ENCODE peak calls at places on chromosomes 6 and 20, in five cellular contexts. One of them, this sample, is unnamed.
A peak's percentile ranks its signal among the peaks of the same experiment; 100 is the strongest.

GRCh38 chr20:20549267-20549612 is 163.2 kb downstream of the RALGAPA2 start:
- DNase-seq in psoas muscle: no peak
- DNase-seq in cardiac fibroblast: no peak
- DNase-seq in thoracic aorta: no peak
- DNase-seq in A549: no peak
- DNase-seq in this sample: no peak

GRCh38 chr20:44720994-44721784 is 6.0 kb downstream of the CCN5 start:
- DNase-seq in psoas muscle: no peak
- DNase-seq in cardiac fibroblast: peak; percentile 95
- DNase-seq in thoracic aorta: no peak
- DNase-seq in A549: peak; percentile 86
- DNase-seq in this sample: no peak

GRCh38 chr6:4388675-4389074 is 253.3 kb upstream of the ECI2 start:
- DNase-seq in psoas muscle: no peak
- DNase-seq in cardiac fibroblast: no peak
- DNase-seq in thoracic aorta: no peak
- DNase-seq in A549: no peak
- DNase-seq in this sample: no peak

GRCh38 chr20:31968299-31969126 is 562 bp downstream of the XKR7 start:
- DNase-seq in psoas muscle: peak; percentile 65
- DNase-seq in cardiac fibroblast: peak; percentile 73
- DNase-seq in thoracic aorta: no peak
- DNase-seq in A549: peak; percentile 44
- DNase-seq in this sample: no peak

GRCh38 chr6:21309791-21310190 is 283.8 kb upstream of the SOX4 start:
- DNase-seq in psoas muscle: no peak
- DNase-seq in cardiac fibroblast: no peak
- DNase-seq in thoracic aorta: no peak
- DNase-seq in A549: no peak
- DNase-seq in this sample: no peak

GRCh38 chr6:129490551-129491245 is 219.3 kb downstream of the ARHGAP18 start:
- DNase-seq in psoas muscle: no peak
- DNase-seq in cardiac fibroblast: peak; percentile 97
- DNase-seq in thoracic aorta: no peak
- DNase-seq in A549: peak; percentile 78
- DNase-seq in this sample: peak; percentile 87

GRCh38 chr6:147559016-147559415 is 50.5 kb downstream of the SAMD5 start:
- DNase-seq in psoas muscle: no peak
- DNase-seq in cardiac fibroblast: no peak
- DNase-seq in thoracic aorta: no peak
- DNase-seq in A549: no peak
- DNase-seq in this sample: no peak

GRCh38 chr6:82832811-82833210 is 232.8 kb downstream of the UBE3D start:
- DNase-seq in psoas muscle: no peak
- DNase-seq in cardiac fibroblast: no peak
- DNase-seq in thoracic aorta: no peak
- DNase-seq in A549: no peak
- DNase-seq in this sample: no peak

GRCh38 chr6:34791164-34791841 is 580 bp upstream of the BLTP3A start:
- DNase-seq in psoas muscle: peak; percentile 24
- DNase-seq in cardiac fibroblast: peak; percentile 31
- DNase-seq in thoracic aorta: no peak
- DNase-seq in A549: peak; percentile 49
- DNase-seq in this sample: no peak

GRCh38 chr6:166297606-166298005 is 10.6 kb downstream of the PRR18 start:
- DNase-seq in psoas muscle: no peak
- DNase-seq in cardiac fibroblast: no peak
- DNase-seq in thoracic aorta: no peak
- DNase-seq in A549: no peak
- DNase-seq in this sample: no peak

GRCh38 chr6:163579111-163579879 is 164.8 kb downstream of the QKI start:
- DNase-seq in psoas muscle: no peak
- DNase-seq in cardiac fibroblast: no peak
- DNase-seq in thoracic aorta: no peak
- DNase-seq in A549: no peak
- DNase-seq in this sample: no peak

GRCh38 chr6:31659649-31660223 is 842 bp downstream of the C6orf47 start:
- DNase-seq in psoas muscle: no peak
- DNase-seq in cardiac fibroblast: peak; percentile 21
- DNase-seq in thoracic aorta: no peak
- DNase-seq in A549: no peak
- DNase-seq in this sample: no peak

GRCh38 chr6:104326173-104327001 is 533.3 kb downstream of the HACE1 start:
- DNase-seq in psoas muscle: no peak
- DNase-seq in cardiac fibroblast: peak; percentile 80
- DNase-seq in thoracic aorta: no peak
- DNase-seq in A549: no peak
- DNase-seq in this sample: no peak

GRCh38 chr20:36184816-36185776 is 30.6 kb downstream of the EPB41L1 start:
- DNase-seq in psoas muscle: no peak
- DNase-seq in cardiac fibroblast: no peak
- DNase-seq in thoracic aorta: no peak
- DNase-seq in A549: no peak
- DNase-seq in this sample: no peak

GRCh38 chr6:160733045-160733646 is 31.1 kb downstream of the PLG start:
- DNase-seq in psoas muscle: no peak
- DNase-seq in cardiac fibroblast: peak; percentile 62
- DNase-seq in thoracic aorta: no peak
- DNase-seq in A549: peak; percentile 47
- DNase-seq in this sample: no peak

GRCh38 chr6:164826831-164827468 is 482.5 kb downstream of the C6orf118 start:
- DNase-seq in psoas muscle: no peak
- DNase-seq in cardiac fibroblast: no peak
- DNase-seq in thoracic aorta: no peak
- DNase-seq in A549: peak; percentile 3
- DNase-seq in this sample: no peak

GRCh38 chr6:162442675-162443074 is 284.9 kb downstream of the PRKN start:
- DNase-seq in psoas muscle: no peak
- DNase-seq in cardiac fibroblast: peak; percentile 6
- DNase-seq in thoracic aorta: no peak
- DNase-seq in A549: peak; percentile 28
- DNase-seq in this sample: no peak

GRCh38 chr6:71349395-71349794 is 60.8 kb downstream of the OGFRL1 start:
- DNase-seq in psoas muscle: no peak
- DNase-seq in cardiac fibroblast: peak; percentile 69
- DNase-seq in thoracic aorta: no peak
- DNase-seq in A549: peak; percentile 26
- DNase-seq in this sample: no peak

GRCh38 chr20:3378138-3378537 is 29.3 kb downstream of the DNAAF9 start:
- DNase-seq in psoas muscle: no peak
- DNase-seq in cardiac fibroblast: peak; percentile 30
- DNase-seq in thoracic aorta: no peak
- DNase-seq in A549: no peak
- DNase-seq in this sample: no peak

GRCh38 chr6:17226269-17226668 is 54.9 kb upstream of the RBM24 start:
- DNase-seq in psoas muscle: no peak
- DNase-seq in cardiac fibroblast: no peak
- DNase-seq in thoracic aorta: no peak
- DNase-seq in A549: no peak
- DNase-seq in this sample: no peak

GRCh38 chr6:4224082-4224978 is 89.0 kb upstream of the ECI2 start:
- DNase-seq in psoas muscle: no peak
- DNase-seq in cardiac fibroblast: peak; percentile 48
- DNase-seq in thoracic aorta: no peak
- DNase-seq in A549: no peak
- DNase-seq in this sample: no peak

GRCh38 chr20:18537651-18538050 is 29.6 kb upstream of the SMIM26 start:
- DNase-seq in psoas muscle: no peak
- DNase-seq in cardiac fibroblast: no peak
- DNase-seq in thoracic aorta: no peak
- DNase-seq in A549: no peak
- DNase-seq in this sample: no peak

GRCh38 chr6:69732640-69733039 is 64.2 kb downstream of the LMBRD1 start:
- DNase-seq in psoas muscle: no peak
- DNase-seq in cardiac fibroblast: peak; percentile 36
- DNase-seq in thoracic aorta: no peak
- DNase-seq in A549: no peak
- DNase-seq in this sample: no peak

DNA sequence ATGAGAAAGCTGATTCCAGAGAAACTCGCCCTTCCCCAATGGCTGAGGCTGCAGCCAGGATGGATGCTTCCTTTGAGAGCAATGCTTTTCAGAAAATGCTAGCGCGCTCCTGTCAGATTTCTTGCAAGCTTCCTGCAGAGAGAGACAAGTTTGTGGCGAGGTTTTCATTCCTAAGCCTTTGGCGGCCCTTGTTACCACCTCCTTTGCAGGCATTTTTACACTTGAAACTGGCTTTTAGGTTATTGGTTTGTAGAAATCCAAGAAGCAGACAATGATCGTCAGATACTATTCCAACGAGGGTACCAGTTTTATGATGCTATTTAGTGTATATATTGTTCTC is 1.1 kb downstream of the FNDC1 start:
- DNase-seq in psoas muscle: no peak
- DNase-seq in cardiac fibroblast: no peak
- DNase-seq in thoracic aorta: no peak
- DNase-seq in A549: no peak
- DNase-seq in this sample: no peak
- H3K4me3 ChIP-seq in psoas muscle: peak overlapping the region; percentile 52
- H3K4me3 ChIP-seq in cardiac fibroblast: peak overlapping the region; percentile 28
- H3K4me3 ChIP-seq in thoracic aorta: peak overlapping the region; percentile 63
- H3K4me3 ChIP-seq in A549: peak overlapping the region; percentile 53
- H3K4me3 ChIP-seq in this sample: peak overlapping the region; percentile 43

GRCh38 chr20:210809-211502 is 16.1 kb upstream of the DEFB129 start:
- DNase-seq in psoas muscle: no peak
- DNase-seq in cardiac fibroblast: no peak
- DNase-seq in thoracic aorta: no peak
- DNase-seq in A549: no peak
- DNase-seq in this sample: no peak

GRCh38 chr20:217266-217665 is 9.8 kb upstream of the DEFB129 start:
- DNase-seq in psoas muscle: no peak
- DNase-seq in cardiac fibroblast: no peak
- DNase-seq in thoracic aorta: no peak
- DNase-seq in A549: no peak
- DNase-seq in this sample: no peak

GRCh38 chr20:219290-220115 is 7.6 kb upstream of the DEFB129 start:
- DNase-seq in psoas muscle: no peak
- DNase-seq in cardiac fibroblast: peak; percentile 19
- DNase-seq in thoracic aorta: no peak
- DNase-seq in A549: peak; percentile 49
- DNase-seq in this sample: no peak

GRCh38 chr20:214383-214782 is 12.7 kb upstream of the DEFB129 start:
- DNase-seq in psoas muscle: no peak
- DNase-seq in cardiac fibroblast: no peak
- DNase-seq in thoracic aorta: no peak
- DNase-seq in A549: no peak
- DNase-seq in this sample: no peak

DNA sequence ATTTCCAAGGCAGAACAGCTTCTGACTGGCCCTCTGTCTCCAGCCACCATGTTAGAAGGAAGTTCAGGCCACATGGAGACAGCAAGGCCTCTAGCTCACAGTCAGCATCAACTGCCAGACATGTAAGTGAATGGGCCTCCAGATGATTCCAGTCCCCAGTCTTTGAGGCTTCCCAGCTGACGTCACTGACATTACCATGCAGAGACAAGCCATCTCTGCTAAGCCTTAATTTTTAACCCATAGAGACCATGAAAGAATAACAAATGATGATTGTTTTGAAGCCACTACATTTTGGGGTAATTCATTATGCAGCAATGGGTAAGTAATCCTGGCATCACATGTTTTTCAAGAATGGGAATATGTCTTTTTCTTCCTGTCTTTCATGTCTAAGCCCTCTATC is 11.3 kb upstream of the DEFB129 start:
- DNase-seq in psoas muscle: no peak
- DNase-seq in cardiac fibroblast: no peak
- DNase-seq in thoracic aorta: no peak
- DNase-seq in A549: no peak
- DNase-seq in this sample: no peak
- TF ChIP-seq CTCF in psoas muscle: no peak
- TF ChIP-seq CTCF in cardiac fibroblast: no peak
- TF ChIP-seq CTCF in thoracic aorta: no peak
- TF ChIP-seq CTCF in A549: no peak
- TF ChIP-seq CTCF in this sample: no peak

DNA sequence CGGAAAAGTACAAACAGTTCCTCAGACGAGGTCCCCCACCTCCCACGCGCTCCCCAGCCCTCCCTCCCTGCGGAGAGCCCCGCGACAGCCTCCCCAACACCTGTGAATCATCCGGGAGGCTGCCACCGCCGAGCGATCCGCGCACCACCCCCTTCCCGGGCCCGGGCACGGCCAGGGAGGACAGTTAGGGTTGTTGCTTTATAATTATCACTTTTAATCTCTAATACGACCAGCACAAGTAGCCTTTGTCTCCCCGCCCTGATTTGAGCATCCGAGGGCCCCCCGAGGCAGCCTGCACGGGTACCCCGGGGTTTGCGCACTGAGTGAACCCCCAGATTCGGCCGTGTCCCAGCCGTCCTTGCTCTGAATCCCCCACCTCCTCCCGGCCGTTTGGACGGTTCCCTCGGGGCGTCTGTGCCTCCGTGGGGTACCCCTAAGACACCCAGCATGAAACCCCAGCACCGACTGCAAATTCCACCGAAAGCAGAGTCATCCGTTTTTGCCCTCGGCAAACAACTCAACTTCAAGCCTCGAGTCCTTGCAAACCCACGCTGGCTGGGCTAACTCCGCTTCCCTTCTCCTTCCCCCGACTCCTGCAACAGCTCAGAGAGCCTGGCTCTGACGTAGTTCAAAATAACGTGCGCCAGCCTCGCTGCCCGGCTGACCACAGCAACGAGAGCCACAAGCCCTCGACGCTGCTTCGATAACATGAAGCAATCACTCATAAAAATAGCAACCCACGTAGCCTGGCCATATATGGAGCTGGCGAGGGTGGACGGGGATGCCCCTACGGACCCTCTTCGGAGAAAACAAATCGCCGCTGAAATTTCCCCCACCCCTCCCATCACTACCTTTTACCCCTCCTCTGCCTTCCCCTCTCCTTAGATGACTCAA is 866 bp upstream of the SNAP25 start:
- DNase-seq in psoas muscle: no peak
- DNase-seq in cardiac fibroblast: peak; percentile 92
- DNase-seq in thoracic aorta: peak; percentile 11
- DNase-seq in A549: peak; percentile 94
- DNase-seq in this sample: no peak
- H3K4me3 ChIP-seq in psoas muscle: no peak overlapping the region
- H3K4me3 ChIP-seq in cardiac fibroblast: peak overlapping the region; percentile 36
- H3K4me3 ChIP-seq in thoracic aorta: peak overlapping the region; percentile 73
- H3K4me3 ChIP-seq in A549: peak overlapping the region; percentile 70
- H3K4me3 ChIP-seq in this sample: no peak overlapping the region

GRCh38 chr6:127186889-127187288 is 68.4 kb downstream of the RSPO3 start:
- DNase-seq in psoas muscle: peak; percentile 65
- DNase-seq in cardiac fibroblast: peak; percentile 22
- DNase-seq in thoracic aorta: peak; percentile 3
- DNase-seq in A549: peak; percentile 31
- DNase-seq in this sample: no peak
- TF ChIP-seq CTCF in psoas muscle: peak; percentile 51
- TF ChIP-seq CTCF in cardiac fibroblast: peak; percentile 46
- TF ChIP-seq CTCF in thoracic aorta: no peak
- TF ChIP-seq CTCF in A549: peak; percentile 43
- TF ChIP-seq CTCF in this sample: peak; percentile 11